ENCODE peak calls at places on chromosomes 6 and 20, in eight cellular contexts. W is colonic mucosa, N is heart right ventricle, R is psoas muscle, M is hepatocyte, V is body of pancreas, Q is Peyer's patch, G is ovary. S is an unnamed sample.

GRCh38 chr6:23731609-23732008 is 394.4 kb upstream of the NRSN1 start:
- DNase-seq in W (no peak), N (no peak), R (no peak), M (no peak), V (no peak), Q (no peak), G (no peak), S (no peak)

GRCh38 chr20:2101057-2101934 is at the start of gene STK35:
- DNase-seq in W (peak), N (peak), R (no peak), M (peak), V (peak), Q (no peak), G (peak), S (no peak)

GRCh38 chr20:1310087-1310486 is 18.9 kb downstream of the SDCBP2 start:
- DNase-seq in W (no peak), N (no peak), R (no peak), M (no peak), V (no peak), Q (no peak), G (no peak), S (no peak)

GRCh38 chr6:99013145-99013544 is 65.4 kb upstream of the FBXL4 start:
- DNase-seq in W (no peak), N (no peak), R (no peak), M (peak), V (no peak), Q (no peak), G (no peak), S (no peak)

GRCh38 chr6:52098649-52099184 is 11.3 kb upstream of the PKHD1 start:
- DNase-seq in W (no peak), N (no peak), R (no peak), M (no peak), V (no peak), Q (no peak), G (no peak), S (no peak)

GRCh38 chr20:574297-574942 is 30.8 kb upstream of the CSNK2A1 start:
- DNase-seq in W (no peak), N (peak), R (peak), M (no peak), V (no peak), Q (peak), G (no peak), S (no peak)

GRCh38 chr20:37907677-37908397 is 4.9 kb downstream of the VSTM2L start:
- DNase-seq in W (no peak), N (no peak), R (no peak), M (no peak), V (no peak), Q (no peak), G (no peak), S (no peak)

GRCh38 chr6:40359808-40360207 is 227.4 kb downstream of the LRFN2 start:
- DNase-seq in W (no peak), N (no peak), R (no peak), M (no peak), V (no peak), Q (no peak), G (no peak), S (no peak)

GRCh38 chr6:11035961-11036360 is 8.1 kb downstream of the ELOVL2 start:
- DNase-seq in W (no peak), N (no peak), R (no peak), M (no peak), V (no peak), Q (no peak), G (no peak), S (no peak)

GRCh38 chr6:90463874-90464273 is 123.0 kb downstream of the MAP3K7 start:
- DNase-seq in W (no peak), N (no peak), R (no peak), M (no peak), V (no peak), Q (no peak), G (no peak), S (no peak)

GRCh38 chr6:90464507-90464906 is 122.4 kb downstream of the MAP3K7 start:
- DNase-seq in W (no peak), N (no peak), R (no peak), M (no peak), V (no peak), Q (no peak), G (no peak), S (no peak)

GRCh38 chr6:90467546-90467945 is 119.3 kb downstream of the MAP3K7 start:
- DNase-seq in W (no peak), N (no peak), R (no peak), M (no peak), V (no peak), Q (no peak), G (no peak), S (no peak)

GRCh38 chr6:90468080-90468479 is 118.8 kb downstream of the MAP3K7 start:
- DNase-seq in W (no peak), N (no peak), R (no peak), M (no peak), V (no peak), Q (no peak), G (no peak), S (no peak)

DNA sequence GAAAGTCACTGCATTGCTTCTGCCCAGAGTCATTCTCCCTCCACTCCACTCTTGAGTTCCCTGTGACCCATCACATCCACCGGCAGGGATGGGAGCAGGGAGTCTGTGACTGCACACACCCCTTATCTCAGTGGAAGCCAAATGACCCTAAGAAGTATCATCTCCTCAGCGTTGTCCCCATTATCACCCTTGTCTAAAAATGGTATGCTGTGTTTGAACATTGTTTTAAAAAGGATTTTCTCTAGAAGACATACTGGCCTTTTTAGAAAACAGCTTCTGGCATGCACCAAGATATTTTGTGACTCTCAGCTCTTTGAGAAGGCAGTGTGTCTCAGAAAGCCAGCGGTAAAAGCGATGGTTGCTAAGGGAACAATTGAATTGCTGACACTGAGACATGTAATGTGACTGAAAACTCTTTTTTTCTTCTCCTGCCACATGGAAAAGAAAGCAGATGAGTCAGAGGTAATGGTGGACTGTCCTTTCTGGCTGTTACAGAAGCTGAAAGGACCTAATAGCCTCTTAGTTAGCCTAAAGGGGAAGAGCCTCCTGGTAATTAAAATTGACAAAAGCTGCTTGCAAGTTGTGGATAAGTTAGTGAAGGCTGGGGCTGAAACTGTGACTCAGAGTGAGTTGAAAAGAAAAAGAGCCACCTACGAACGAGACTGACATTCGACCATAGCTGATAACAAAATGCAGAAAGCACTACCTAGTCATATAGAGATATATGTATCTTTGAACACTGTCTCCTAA is 120.5 kb downstream of the MAP3K7 start:
- DNase-seq in W (no peak), N (no peak), R (no peak), M (peak), V (no peak), Q (no peak), G (no peak), S (no peak)
- H3K27ac ChIP-seq in W (no peak), N (no peak), R (no peak), M (no peak), V (no peak), Q (no peak), G (no peak), S (no peak)

DNA sequence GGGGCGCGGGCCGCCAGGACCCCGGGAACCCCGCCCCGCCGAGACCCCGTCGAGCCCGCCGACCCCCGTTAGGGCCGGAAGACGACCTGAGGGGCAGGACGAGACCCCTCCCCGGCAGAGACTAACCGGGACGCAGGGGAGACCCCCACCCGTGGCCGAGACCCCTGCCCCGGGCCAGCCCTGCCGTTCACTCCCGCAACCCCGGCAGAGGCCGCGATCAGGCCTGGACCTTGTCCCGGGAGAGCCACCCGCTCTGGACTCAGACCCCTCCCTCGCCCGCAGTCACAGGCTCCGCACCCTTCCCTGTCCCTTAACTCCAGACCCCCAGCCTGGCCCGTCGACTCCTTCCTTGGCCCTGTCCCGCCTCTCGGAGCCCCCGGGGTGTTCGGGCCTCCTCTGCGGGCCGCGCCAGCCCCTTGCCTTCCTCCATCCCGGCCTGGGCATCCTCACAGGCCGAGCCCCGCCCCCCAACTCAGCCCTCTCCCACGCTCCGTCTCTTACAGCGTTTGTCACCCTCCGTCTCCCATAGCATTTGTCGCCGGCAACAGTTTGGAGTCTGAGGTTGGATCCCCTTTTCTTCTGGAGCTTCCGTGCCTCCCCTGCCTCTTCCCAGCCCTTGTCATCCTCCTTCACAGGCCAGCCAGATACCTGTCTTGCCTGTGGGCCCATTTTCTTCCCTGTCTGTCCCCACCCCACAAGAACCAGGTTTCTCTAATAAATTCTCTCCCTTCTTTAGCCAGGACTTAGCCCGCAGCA is 569 bp downstream of the TCEA2 start:
- DNase-seq in W (peak), N (no peak), R (no peak), M (peak), V (no peak), Q (peak), G (peak), S (no peak)
- H3K4me3 ChIP-seq in W (peak), N (peak), R (peak), M (peak), V (peak), Q (peak), G (peak), S (peak)

GRCh38 chr6:44002591-44003344 is 124.5 kb downstream of the MRPL14 start:
- DNase-seq in W (peak), N (peak), R (peak), M (peak), V (peak), Q (peak), G (peak), S (no peak)
- TF ChIP-seq CTCF in W (no peak), N (no peak), R (peak), M (peak), V (no peak), Q (no peak), G (peak), S (no peak)

GRCh38 chr6:24935323-24935722 is 437 bp downstream of the RIPOR2 start:
- DNase-seq in W (no peak), N (no peak), R (no peak), M (no peak), V (no peak), Q (no peak), G (no peak), S (no peak)
- H3K27ac ChIP-seq in W (peak), N (no peak), R (no peak), M (no peak), V (no peak), Q (peak), G (no peak), S (no peak)

DNA sequence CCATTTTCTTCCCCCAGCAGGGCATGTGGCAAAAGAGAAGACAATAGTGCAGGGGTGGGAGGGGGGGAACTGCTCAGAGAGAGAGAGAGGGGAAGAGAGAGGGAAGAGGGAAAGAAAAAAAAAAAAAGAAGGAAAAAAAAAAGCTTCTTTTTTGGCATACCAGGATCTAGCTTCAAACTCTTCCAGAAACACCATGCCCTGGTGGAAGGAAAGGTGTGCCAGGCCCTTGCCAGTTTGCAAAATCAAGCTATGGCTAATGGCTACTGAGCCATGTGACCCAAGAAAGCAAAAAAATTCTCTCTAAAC is 326 bp downstream of the ZMYND8 start:
- DNase-seq in W (no peak), N (no peak), R (no peak), M (no peak), V (no peak), Q (no peak), G (no peak), S (no peak)
- H3K4me3 ChIP-seq in W (no peak), N (no peak), R (peak), M (no peak), V (no peak), Q (peak), G (no peak), S (peak)